ENCODE peak calls at places on chromosomes 7 and 10, in four cellular contexts. X is A549, R is fibroblast of lung, W is GM23248. M is an unnamed sample.

GRCh38 chr7:139725077-139725476 is 52.7 kb downstream of the HIPK2 start:
- DNase-seq in X (no peak), R (peak), W (peak), M (no peak)

GRCh38 chr7:55050286-55050685 is 31.5 kb downstream of the EGFR start:
- DNase-seq in X (no peak), R (no peak), W (no peak), M (no peak)

GRCh38 chr10:119025776-119026175 is 3.7 kb upstream of the NANOS1 start:
- DNase-seq in X (no peak), R (no peak), W (peak), M (no peak)

GRCh38 chr7:154837622-154838021 is 165.3 kb downstream of the PAXIP1 start:
- DNase-seq in X (no peak), R (no peak), W (no peak), M (no peak)

GRCh38 chr10:95742529-95742884 is 13.5 kb upstream of the ENTPD1 start:
- DNase-seq in X (peak), R (peak), W (no peak), M (no peak)

GRCh38 chr7:114297121-114297520 is 117.5 kb upstream of the FOXP2 start:
- DNase-seq in X (no peak), R (no peak), W (no peak), M (no peak)

GRCh38 chr7:128264477-128264876 is 23.4 kb downstream of the LEP start:
- DNase-seq in X (no peak), R (no peak), W (no peak), M (no peak)

GRCh38 chr10:86234553-86235270 is 131.9 kb downstream of the GRID1 start:
- DNase-seq in X (no peak), R (peak), W (no peak), M (no peak)

GRCh38 chr10:42638821-42639270 is 476 bp upstream of the ZNF33B start:
- DNase-seq in X (no peak), R (no peak), W (no peak), M (no peak)

GRCh38 chr10:116848032-116848911 is 1.0 kb upstream of the ENO4 start:
- DNase-seq in X (no peak), R (peak), W (peak), M (no peak)

GRCh38 chr7:106964455-106964854 is 80.0 kb upstream of the PRKAR2B start:
- DNase-seq in X (no peak), R (no peak), W (no peak), M (no peak)

GRCh38 chr7:2999078-2999500 is 44.6 kb downstream of the CARD11 start:
- DNase-seq in X (no peak), R (no peak), W (no peak), M (no peak)

GRCh38 chr7:22782616-22783232 is 39.9 kb downstream of the TOMM7 start:
- DNase-seq in X (peak), R (peak), W (peak), M (peak)

GRCh38 chr7:106205621-106206222 is 79.1 kb downstream of the NAMPT start:
- DNase-seq in X (no peak), R (peak), W (peak), M (no peak)

GRCh38 chr7:111953611-111954010 is 252.6 kb downstream of the DOCK4 start:
- DNase-seq in X (peak), R (no peak), W (peak), M (peak)

GRCh38 chr7:64876792-64877713 is 26.0 kb upstream of the ZNF273 start:
- DNase-seq in X (no peak), R (peak), W (peak), M (no peak)

GRCh38 chr7:87413029-87413428 is 62.5 kb downstream of the ABCB4 start:
- DNase-seq in X (no peak), R (peak), W (peak), M (no peak)

GRCh38 chr7:87413951-87414381 is 61.5 kb downstream of the ABCB4 start:
- DNase-seq in X (peak), R (peak), W (peak), M (peak)

GRCh38 chr7:87411186-87411585 is 64.3 kb downstream of the ABCB4 start:
- DNase-seq in X (no peak), R (no peak), W (peak), M (no peak)

GRCh38 chr7:87416682-87417587 is 58.5 kb downstream of the ABCB4 start:
- DNase-seq in X (peak), R (peak), W (peak), M (peak)

DNA sequence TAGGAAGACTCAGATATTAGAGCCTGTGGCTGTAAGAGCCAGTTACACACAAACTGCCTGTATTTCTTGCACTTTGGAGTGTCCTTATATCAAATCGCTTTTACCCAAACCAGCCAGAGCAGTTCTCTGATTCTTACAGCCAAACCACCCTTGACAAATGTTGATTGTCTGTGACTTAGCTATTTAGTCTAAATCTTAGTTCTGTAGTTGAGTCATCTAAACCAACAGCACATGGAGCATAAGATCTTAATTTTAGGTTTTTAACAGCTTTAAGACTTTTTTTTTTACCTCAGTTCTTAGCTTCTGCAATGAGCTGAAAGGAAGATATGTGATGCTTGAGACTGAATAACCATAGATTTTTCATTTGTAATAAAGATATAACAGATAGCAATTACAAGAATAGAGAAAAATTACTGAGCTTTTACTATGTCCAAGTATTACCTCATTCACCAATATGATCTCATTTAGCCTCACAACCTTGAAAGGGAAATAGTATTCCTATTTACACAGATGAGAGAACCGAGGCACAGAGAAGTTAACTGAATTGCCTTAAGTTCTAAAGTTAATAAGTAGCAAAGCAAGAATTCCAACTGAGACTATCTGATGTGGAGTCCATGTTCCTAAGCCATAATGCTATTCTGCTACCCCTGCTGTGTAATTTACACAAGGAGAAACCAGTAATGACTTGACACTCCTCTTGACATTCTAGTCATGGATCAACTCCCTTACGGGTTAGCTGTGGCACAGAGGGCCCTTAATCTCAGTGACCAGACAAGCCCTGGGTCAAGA is 60.9 kb downstream of the ABCB4 start:
- DNase-seq in X (peak), R (peak), W (peak), M (no peak)
- H3K4me2 ChIP-seq in X (peak), R (no peak), W (peak), M (no peak)

GRCh38 chr10:49834201-49834600 is 72.1 kb upstream of the OGDHL start:
- DNase-seq in X (no peak), R (no peak), W (no peak), M (no peak)
- H3K27ac ChIP-seq in X (no peak), R (no peak), W (no peak), M (no peak)

DNA sequence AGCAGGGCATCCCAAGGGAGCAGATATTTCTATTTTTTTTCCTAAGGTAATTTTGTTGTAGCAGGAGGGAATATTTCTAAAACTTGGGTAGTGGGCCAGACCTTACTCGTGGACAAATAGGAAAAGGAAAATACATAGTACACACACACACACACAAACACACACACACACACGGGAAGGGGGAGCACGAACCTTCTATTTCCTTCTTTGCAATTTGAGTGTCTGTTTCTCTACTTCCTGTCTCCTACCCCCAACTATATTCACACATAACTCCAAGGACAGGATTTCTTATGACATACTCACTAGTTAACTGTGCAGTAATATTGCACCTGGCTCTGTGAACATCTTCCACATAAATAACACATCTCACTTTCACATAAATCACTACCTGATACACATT is 4.4 kb downstream of the LDB1 start:
- DNase-seq in X (no peak), R (no peak), W (peak), M (no peak)
- H3K4me3 ChIP-seq in X (no peak), R (peak), W (peak), M (no peak)

GRCh38 chr10:73909716-73910115 is 1.2 kb upstream of the PLAU start:
- DNase-seq in X (no peak), R (no peak), W (no peak), M (no peak)

GRCh38 chr10:73908853-73909611 is 1.9 kb upstream of the PLAU start:
- DNase-seq in X (peak), R (peak), W (peak), M (peak)

GRCh38 chr10:73906524-73907447 is 4.1 kb upstream of the PLAU start:
- DNase-seq in X (peak), R (peak), W (peak), M (no peak)

GRCh38 chr10:73910401-73910763 is 550 bp upstream of the PLAU start:
- DNase-seq in X (peak), R (no peak), W (no peak), M (no peak)

DNA sequence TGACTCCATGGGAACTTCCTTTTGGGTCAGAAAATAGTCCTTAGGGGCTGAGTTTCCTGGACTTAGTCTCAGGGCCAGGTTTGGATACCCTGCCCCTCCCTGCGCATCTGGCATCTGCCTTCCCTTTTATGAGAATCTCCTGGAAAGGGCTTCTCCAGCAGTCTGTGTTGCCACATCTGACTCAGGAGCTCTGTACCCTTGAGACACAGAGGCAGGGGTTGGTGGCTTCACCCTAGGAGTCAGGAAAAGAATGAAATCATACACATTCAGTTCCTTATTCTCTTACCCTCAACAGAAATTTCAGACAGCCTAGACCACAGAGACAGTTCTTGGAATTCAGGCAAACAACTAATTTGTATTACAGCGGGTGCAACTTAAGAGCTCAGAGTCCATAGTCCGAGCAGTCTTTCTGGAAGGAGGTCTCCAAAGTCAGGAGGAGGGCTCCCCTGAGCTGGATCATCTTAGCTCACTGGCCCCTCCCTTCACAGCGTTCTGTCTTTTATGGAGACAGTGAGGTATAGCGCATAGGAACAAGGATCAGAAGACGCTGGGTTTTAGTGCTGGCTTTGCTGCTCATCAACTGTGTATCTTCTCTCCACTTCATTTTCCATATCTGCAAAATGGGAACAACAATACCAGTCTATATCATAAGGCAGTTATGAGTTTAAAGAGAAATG is 3.0 kb upstream of the PLAU start:
- DNase-seq in X (peak), R (peak), W (peak), M (no peak)
- H3K4me2 ChIP-seq in X (peak), R (peak), W (peak), M (no peak)

DNA sequence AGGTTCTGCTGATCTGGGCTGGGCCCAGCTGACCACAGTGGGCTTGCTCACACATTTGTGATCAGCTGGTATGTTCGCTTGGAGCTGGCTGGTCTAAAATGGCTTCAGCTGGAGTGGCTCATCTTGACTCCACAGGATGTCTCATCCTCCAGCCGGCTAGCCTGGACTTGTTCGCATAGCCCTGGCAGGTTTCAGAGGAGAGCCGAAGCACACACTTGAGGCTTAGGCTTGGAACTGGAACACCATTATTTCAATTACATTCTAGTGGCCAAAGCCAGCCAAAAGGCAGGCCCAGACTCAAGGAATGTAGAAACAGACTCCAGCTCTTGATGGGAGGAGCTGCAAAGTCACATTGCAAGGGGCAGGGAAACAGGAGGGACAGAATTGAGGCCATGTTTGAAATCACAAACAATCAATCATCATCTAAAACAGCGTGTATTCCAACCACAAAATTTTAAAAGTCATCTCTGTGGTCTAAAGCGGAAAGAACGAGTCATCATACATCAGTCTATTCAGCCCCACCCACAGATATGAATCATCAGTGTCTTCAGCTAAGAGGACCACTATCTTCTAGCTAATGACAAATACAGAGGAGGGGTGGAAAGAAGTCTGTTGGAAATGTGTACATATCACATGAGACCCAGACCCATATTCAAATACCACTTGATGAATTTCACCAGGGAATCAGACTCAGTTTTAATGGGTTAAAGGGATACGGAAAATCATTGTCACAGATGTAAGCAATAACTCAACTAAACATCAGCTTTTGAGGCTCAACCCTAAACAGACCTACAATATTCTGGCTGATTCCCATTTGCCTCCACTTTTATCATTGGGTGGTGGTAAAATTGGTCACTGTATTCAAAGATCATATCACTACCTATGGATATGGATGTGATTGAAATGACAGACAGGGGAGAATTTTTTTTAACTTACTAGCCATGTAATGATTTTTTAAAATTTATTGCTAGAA is 139.0 kb upstream of the MKLN1 start:
- DNase-seq in X (peak), R (peak), W (peak), M (peak)
- H3K27ac ChIP-seq in X (peak), R (peak), W (peak), M (peak)

DNA sequence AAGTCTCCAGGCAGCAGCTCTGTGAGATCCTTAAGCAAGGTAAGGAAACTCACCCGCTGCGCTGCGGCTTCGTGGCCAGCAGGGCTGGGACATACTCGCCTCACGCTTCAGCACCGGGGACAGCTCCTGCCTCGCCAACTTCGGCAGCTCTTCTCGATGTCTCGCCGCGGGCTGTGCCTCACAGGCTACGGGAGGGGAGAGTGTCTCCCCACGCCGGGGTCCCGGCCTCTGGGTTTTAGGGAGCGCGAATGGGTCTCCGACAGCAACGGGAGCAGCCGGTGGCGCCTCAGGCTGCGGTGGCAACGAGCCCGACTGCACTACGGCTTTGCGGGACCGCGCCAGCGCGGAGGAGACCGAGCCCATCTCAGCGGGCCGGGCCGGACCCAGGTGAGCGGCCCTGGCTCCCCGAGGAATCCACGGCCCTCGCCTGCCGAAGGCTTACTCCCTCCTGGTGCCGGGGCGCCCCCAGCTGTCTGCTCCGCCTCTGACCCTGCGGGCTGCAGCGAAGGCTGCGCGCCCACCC is 62.4 kb downstream of the LSM5 start:
- DNase-seq in X (peak), R (peak), W (peak), M (peak)
- H3K4me3 ChIP-seq in X (no peak), R (no peak), W (no peak), M (no peak)

GRCh38 chr7:24820730-24821044 is 63.4 kb upstream of the GSDME start:
- DNase-seq in X (peak), R (no peak), W (no peak), M (no peak)
- H3K4me2 ChIP-seq in X (peak), R (no peak), W (peak), M (peak)